ENCODE peak calls at places on chromosome 19, in ten cellular contexts. L, V, S, N, M, T, O, Q, F and C are unnamed samples.

GRCh38 chr19:32674153-32674958 is 624 bp downstream of the ANKRD27 start:
- DNase-seq in O (no peak), N (no peak), F (no peak), Q (no peak), S (no peak), L (no peak), M (no peak), V (peak), T (no peak), C (peak)

GRCh38 chr19:418761-419632 is 10.1 kb upstream of the C2CD4C start:
- DNase-seq in V (peak), O (peak), F (no peak), M (no peak), S (no peak), N (no peak), L (no peak), Q (no peak), T (no peak), C (no peak)

GRCh38 chr19:38877781-38878574 is at the start of gene RINL:
- DNase-seq in L (no peak), T (no peak), N (no peak), V (peak), O (no peak), S (no peak), Q (no peak), M (no peak), F (no peak), C (no peak)

GRCh38 chr19:29265436-29265835 is 52.5 kb upstream of the UQCRFS1 start:
- DNase-seq in T (no peak), O (no peak), F (no peak), V (no peak), M (no peak), S (no peak), Q (no peak), N (no peak), L (no peak), C (no peak)

GRCh38 chr19:42081584-42082258 is 5.8 kb downstream of the ZNF574 start:
- DNase-seq in F (peak), Q (no peak), L (peak), S (peak), T (no peak), V (no peak), O (no peak), N (no peak), M (peak), C (no peak)

GRCh38 chr19:801030-801860 is 4.0 kb downstream of the PTBP1 start:
- DNase-seq in N (no peak), F (no peak), V (peak), Q (no peak), O (no peak), T (peak), L (peak), M (no peak), S (peak), C (no peak)

GRCh38 chr19:3125900-3126524 is 9.8 kb upstream of the GNA15 start:
- DNase-seq in F (no peak), L (peak), N (peak), V (peak), Q (peak), M (no peak), S (peak), T (peak), O (no peak), C (peak)

GRCh38 chr19:28501979-28502378 is 711.0 kb downstream of the UQCRFS1 start:
- DNase-seq in L (no peak), V (no peak), Q (no peak), M (no peak), O (no peak), F (no peak), S (no peak), N (no peak), T (no peak), C (no peak)

GRCh38 chr19:42531313-42531712 is 3.0 kb upstream of the CEACAM1 start:
- DNase-seq in S (no peak), M (no peak), T (no peak), N (no peak), Q (no peak), V (no peak), O (no peak), L (peak), F (no peak), C (no peak)

GRCh38 chr19:38614289-38614688 is 3.5 kb downstream of the MAP4K1 start:
- DNase-seq in F (no peak), T (no peak), S (no peak), L (no peak), V (no peak), Q (no peak), N (no peak), O (no peak), M (no peak), C (no peak)

GRCh38 chr19:572891-573825 is 762 bp downstream of the BSG start:
- DNase-seq in V (peak), T (peak), F (peak), N (no peak), M (peak), O (no peak), L (peak), S (peak), Q (no peak), C (no peak)

GRCh38 chr19:8004723-8005513 is 523 bp downstream of the ELAVL1 start:
- DNase-seq in S (peak), T (no peak), Q (no peak), M (peak), F (peak), O (no peak), V (peak), N (no peak), L (peak), C (no peak)

GRCh38 chr19:7515091-7515470 is 822 bp upstream of the ZNF358 start:
- DNase-seq in V (no peak), Q (no peak), M (no peak), F (peak), O (no peak), N (no peak), T (no peak), S (no peak), L (no peak), C (no peak)

GRCh38 chr19:19098703-19099632 is 35.2 kb downstream of the SLC25A42 start:
- DNase-seq in S (no peak), V (no peak), O (no peak), F (no peak), M (no peak), N (no peak), L (no peak), T (no peak), Q (no peak), C (no peak)

GRCh38 chr19:34316741-34317241 is 48.2 kb upstream of the GPI start:
- DNase-seq in V (no peak), Q (peak), F (peak), S (peak), L (peak), M (peak), T (no peak), N (no peak), O (no peak), C (no peak)

GRCh38 chr19:34124828-34125227 is 47.5 kb upstream of the LSM14A start:
- DNase-seq in O (no peak), Q (no peak), S (no peak), T (no peak), N (no peak), V (no peak), F (no peak), M (no peak), L (peak), C (no peak)

GRCh38 chr19:44585371-44586141 is 27.8 kb upstream of the IGSF23 start:
- DNase-seq in V (no peak), N (no peak), M (peak), S (peak), T (no peak), F (peak), L (peak), Q (no peak), O (no peak), C (no peak)

GRCh38 chr19:32363175-32363574 is 17.8 kb downstream of the ZNF507 start:
- DNase-seq in L (peak), M (no peak), V (no peak), O (no peak), N (no peak), T (no peak), F (peak), S (no peak), Q (no peak), C (no peak)

GRCh38 chr19:19426216-19426615 is 20.7 kb downstream of the GATAD2A start:
- DNase-seq in T (no peak), O (no peak), F (no peak), Q (no peak), S (no peak), M (no peak), V (no peak), N (no peak), L (no peak), C (no peak)

GRCh38 chr19:19434483-19435045 is 29.1 kb downstream of the GATAD2A start:
- DNase-seq in V (no peak), F (peak), L (no peak), Q (no peak), S (peak), O (no peak), N (no peak), T (peak), M (no peak), C (no peak)

GRCh38 chr19:9586764-9587163 is 2.5 kb upstream of the ZNF121 start:
- DNase-seq in L (peak), F (peak), S (peak), M (peak), O (no peak), N (peak), V (no peak), T (peak), Q (peak), C (peak)

GRCh38 chr19:50844296-50844935 is 10.3 kb upstream of the KLK3 start:
- DNase-seq in Q (no peak), L (no peak), O (no peak), T (no peak), M (no peak), N (no peak), F (no peak), S (no peak), V (no peak), C (no peak)

GRCh38 chr19:6273701-6274601 is 5.8 kb downstream of the MLLT1 start:
- DNase-seq in N (no peak), O (no peak), S (peak), F (peak), V (peak), Q (no peak), L (peak), T (peak), M (peak), C (no peak)

GRCh38 chr19:19750131-19750841 is 17.4 kb upstream of the ZNF14 start:
- DNase-seq in T (no peak), F (no peak), S (no peak), N (no peak), O (no peak), V (peak), M (no peak), L (no peak), Q (no peak), C (no peak)

GRCh38 chr19:38032951-38033350 is 125.9 kb downstream of the SIPA1L3 start:
- DNase-seq in S (peak), L (no peak), O (no peak), T (no peak), V (no peak), M (no peak), N (no peak), Q (no peak), F (no peak), C (no peak)

GRCh38 chr19:49458567-49458903 is 5.5 kb downstream of the ALDH16A1 start:
- DNase-seq in V (no peak), S (no peak), L (no peak), O (no peak), N (no peak), T (no peak), Q (no peak), M (no peak), F (no peak), C (no peak)

GRCh38 chr19:38700350-38700932 is 43.8 kb downstream of the CAPN12 start:
- DNase-seq in N (no peak), O (no peak), V (no peak), L (no peak), F (no peak), M (no peak), Q (no peak), T (no peak), S (no peak), C (no peak)

GRCh38 chr19:16376649-16377048 is 52.0 kb downstream of the KLF2 start:
- DNase-seq in F (no peak), O (peak), V (no peak), S (no peak), L (peak), M (no peak), Q (no peak), N (no peak), T (no peak), C (no peak)

GRCh38 chr19:48397263-48397635 is 3.8 kb downstream of the GRIN2D start:
- DNase-seq in N (no peak), S (no peak), V (no peak), Q (no peak), L (no peak), M (no peak), O (no peak), F (no peak), T (no peak), C (no peak)

GRCh38 chr19:48290923-48291700 is 21.2 kb downstream of the ZNF114 start:
- DNase-seq in V (peak), O (peak), M (peak), L (peak), S (peak), T (peak), F (peak), Q (no peak), N (peak), C (peak)

GRCh38 chr19:28019371-28019770 is 1193.6 kb downstream of the UQCRFS1 start:
- DNase-seq in N (no peak), O (no peak), V (no peak), T (no peak), L (no peak), Q (no peak), S (no peak), M (no peak), F (no peak), C (no peak)

GRCh38 chr19:34365463-34366401 is 736 bp downstream of the GPI start:
- DNase-seq in Q (no peak), T (peak), L (peak), N (no peak), F (peak), M (no peak), O (no peak), S (peak), V (peak), C (no peak)

GRCh38 chr19:48085077-48085476 is 25.5 kb downstream of the PLA2G4C start:
- DNase-seq in F (no peak), L (no peak), T (no peak), N (no peak), V (no peak), Q (no peak), M (no peak), S (no peak), O (no peak), C (no peak)

GRCh38 chr19:17762505-17763229 is 11.4 kb downstream of the FCHO1 start:
- DNase-seq in L (peak), F (peak), O (no peak), S (peak), Q (no peak), V (no peak), N (no peak), M (peak), T (no peak), C (no peak)

GRCh38 chr19:2567580-2567979 is 91.7 kb downstream of the GADD45B start:
- DNase-seq in N (no peak), O (peak), L (no peak), F (no peak), Q (no peak), M (no peak), S (no peak), V (peak), T (peak), C (no peak)

GRCh38 chr19:45376045-45376724 is 5.8 kb upstream of the ERCC2 start:
- DNase-seq in F (peak), O (no peak), M (peak), Q (peak), T (peak), V (no peak), L (peak), N (no peak), S (peak), C (no peak)

DNA sequence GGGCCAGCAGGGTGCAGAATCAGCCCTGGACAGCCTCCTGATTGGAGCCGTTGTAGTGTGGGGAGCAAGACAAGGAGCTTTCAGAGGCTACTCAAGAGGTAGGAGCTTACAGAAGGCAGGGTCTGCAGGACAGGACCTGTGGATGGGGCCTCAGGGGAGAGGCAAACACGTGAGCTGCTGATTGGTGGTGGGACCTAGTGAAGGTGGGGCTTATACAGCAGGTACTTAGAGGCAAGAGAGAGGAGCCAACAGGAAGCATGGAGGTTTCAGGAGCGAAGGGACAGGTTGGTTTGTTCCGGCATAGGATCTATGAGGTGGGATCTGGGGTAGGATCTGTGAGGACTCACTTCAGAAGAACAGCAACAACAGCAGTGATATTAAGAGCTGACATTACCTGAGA is 32.4 kb downstream of the ZSWIM4 start:
- DNase-seq in M (no peak), N (no peak), T (no peak), V (no peak), L (no peak), O (no peak), Q (no peak), F (no peak), S (no peak), C (no peak)
- TF ChIP-seq CTCF in M (peak), N (no peak), T (no peak), V (no peak), L (no peak), O (no peak), Q (no peak), F (no peak), S (no peak), C (no peak)

GRCh38 chr19:23823952-23824389 is 65.3 kb upstream of the ZNF681 start:
- DNase-seq in S (peak), F (no peak), T (no peak), Q (no peak), O (no peak), V (no peak), M (no peak), N (no peak), L (peak), C (no peak)
- TF ChIP-seq CTCF in S (no peak), F (no peak), T (no peak), Q (no peak), O (no peak), V (no peak), M (peak), N (no peak), L (peak), C (peak)

GRCh38 chr19:40690699-40691420 is 409 bp upstream of the NUMBL start:
- DNase-seq in V (peak), F (peak), S (peak), T (peak), N (peak), Q (peak), M (peak), O (peak), L (peak), C (peak)
- TF ChIP-seq CTCF in V (no peak), F (no peak), S (no peak), T (no peak), N (no peak), Q (no peak), M (no peak), O (no peak), L (no peak), C (no peak)

GRCh38 chr19:53308339-53308811 is 25.2 kb upstream of the ZNF845 start:
- DNase-seq in M (no peak), O (no peak), L (no peak), F (no peak), V (peak), N (no peak), T (no peak), Q (no peak), S (no peak), C (peak)
- TF ChIP-seq CTCF in M (peak), O (peak), L (peak), F (no peak), V (peak), N (peak), T (peak), Q (no peak), S (peak), C (peak)